ENCODE peak calls at places on chromosome 11, in ten cellular contexts. L is MM.1S, C is bronchial epithelial cell, O is fibroblast of mammary gland, D is cardiac fibroblast, A is lower leg skin, Q is pancreas, Y is kidney, J is colonic mucosa, K is cardiac muscle cell. F is an unnamed sample.

GRCh38 chr11:13260196-13260962 is 17.2 kb upstream of the BMAL1 start:
- DNase-seq in L (no peak), C (peak), O (peak), D (peak), A (peak), Q (no peak), Y (no peak), J (no peak), K (no peak), F (no peak)

GRCh38 chr11:4455439-4455838 is 6.3 kb downstream of the OR52K2 start:
- DNase-seq in L (no peak), C (no peak), O (no peak), D (no peak), A (peak), Q (peak), Y (no peak), J (no peak), K (no peak), F (no peak)

GRCh38 chr11:62879554-62879953 is 1.1 kb upstream of the SLC3A2 start:
- DNase-seq in L (no peak), C (no peak), O (peak), D (no peak), A (peak), Q (no peak), Y (no peak), J (no peak), K (peak), F (peak)

GRCh38 chr11:57779275-57779674 is 17.7 kb downstream of the CTNND1 start:
- DNase-seq in L (no peak), C (peak), O (no peak), D (peak), A (no peak), Q (peak), Y (no peak), J (no peak), K (peak), F (peak)

GRCh38 chr11:92286718-92287117 is 62.1 kb downstream of the FAT3 start:
- DNase-seq in L (no peak), C (no peak), O (no peak), D (no peak), A (no peak), Q (no peak), Y (no peak), J (no peak), K (no peak), F (no peak)

GRCh38 chr11:123183391-123184099 is 11.5 kb downstream of the CLMP start:
- DNase-seq in L (no peak), C (peak), O (peak), D (peak), A (no peak), Q (no peak), Y (no peak), J (no peak), K (no peak), F (peak)

GRCh38 chr11:121578216-121579063 is 125.7 kb upstream of the SORL1-AS1 start:
- DNase-seq in L (no peak), C (no peak), O (peak), D (no peak), A (no peak), Q (no peak), Y (no peak), J (no peak), K (peak), F (peak)

GRCh38 chr11:35215945-35216344 is 77.0 kb downstream of the CD44 start:
- DNase-seq in L (no peak), C (no peak), O (no peak), D (no peak), A (no peak), Q (no peak), Y (no peak), J (no peak), K (no peak), F (no peak)

GRCh38 chr11:46119352-46120216 is 1.7 kb downstream of the PHF21A start:
- DNase-seq in L (peak), C (peak), O (peak), D (peak), A (peak), Q (peak), Y (peak), J (peak), K (peak), F (peak)

GRCh38 chr11:33195391-33196190 is 34.3 kb upstream of the CSTF3 start:
- DNase-seq in L (no peak), C (peak), O (peak), D (peak), A (no peak), Q (no peak), Y (no peak), J (no peak), K (peak), F (peak)

GRCh38 chr11:63939351-63939920 is 634 bp downstream of the NAA40 start:
- DNase-seq in L (peak), C (no peak), O (no peak), D (peak), A (no peak), Q (peak), Y (no peak), J (peak), K (peak), F (peak)

GRCh38 chr11:45500457-45500856 is 165.0 kb downstream of the CHST1 start:
- DNase-seq in L (no peak), C (no peak), O (no peak), D (peak), A (no peak), Q (no peak), Y (no peak), J (no peak), K (peak), F (peak)

GRCh38 chr11:125552927-125553326 is 16.4 kb upstream of the EI24 start:
- DNase-seq in L (no peak), C (no peak), O (no peak), D (no peak), A (no peak), Q (no peak), Y (no peak), J (no peak), K (no peak), F (no peak)

GRCh38 chr11:68373810-68374501 is 61.6 kb downstream of the LRP5 start:
- DNase-seq in L (no peak), C (no peak), O (peak), D (peak), A (no peak), Q (no peak), Y (peak), J (peak), K (peak), F (peak)

GRCh38 chr11:5380740-5381342 is 2.8 kb upstream of the OR51M1 start:
- DNase-seq in L (peak), C (peak), O (peak), D (peak), A (no peak), Q (no peak), Y (no peak), J (peak), K (peak), F (peak)

GRCh38 chr11:128208329-128209220 is 378.8 kb downstream of the ETS1 start:
- DNase-seq in L (no peak), C (peak), O (peak), D (peak), A (peak), Q (peak), Y (no peak), J (no peak), K (peak), F (peak)

GRCh38 chr11:119375629-119376196 is 5.8 kb downstream of the USP2 start:
- DNase-seq in L (no peak), C (no peak), O (peak), D (peak), A (peak), Q (no peak), Y (peak), J (peak), K (peak), F (peak)

GRCh38 chr11:10731064-10731680 is 19.9 kb upstream of the CTR9 start:
- DNase-seq in L (no peak), C (no peak), O (no peak), D (no peak), A (no peak), Q (no peak), Y (no peak), J (no peak), K (peak), F (no peak)

GRCh38 chr11:69841859-69842698 is 22.9 kb upstream of the FGF3 start:
- DNase-seq in L (peak), C (no peak), O (peak), D (peak), A (no peak), Q (no peak), Y (peak), J (peak), K (peak), F (peak)

GRCh38 chr11:111917312-111917711 is 1.4 kb upstream of the C11orf52 start:
- DNase-seq in L (no peak), C (no peak), O (no peak), D (no peak), A (no peak), Q (no peak), Y (no peak), J (no peak), K (no peak), F (no peak)

GRCh38 chr11:45185228-45185729 is 38.8 kb downstream of the PRDM11 start:
- DNase-seq in L (no peak), C (no peak), O (no peak), D (no peak), A (no peak), Q (no peak), Y (no peak), J (no peak), K (no peak), F (no peak)

GRCh38 chr11:128095459-128096096 is 491.8 kb downstream of the ETS1 start:
- DNase-seq in L (no peak), C (peak), O (peak), D (peak), A (no peak), Q (no peak), Y (no peak), J (no peak), K (peak), F (peak)

GRCh38 chr11:134361241-134361640 is 29.5 kb downstream of the GLB1L2 start:
- DNase-seq in L (no peak), C (no peak), O (no peak), D (no peak), A (no peak), Q (no peak), Y (peak), J (no peak), K (no peak), F (no peak)

GRCh38 chr11:70503201-70503877 is 105.0 kb downstream of the CTTN start:
- DNase-seq in L (no peak), C (no peak), O (no peak), D (no peak), A (no peak), Q (no peak), Y (peak), J (no peak), K (no peak), F (no peak)

GRCh38 chr11:68364581-68364980 is 52.2 kb downstream of the LRP5 start:
- DNase-seq in L (no peak), C (no peak), O (no peak), D (no peak), A (no peak), Q (no peak), Y (no peak), J (no peak), K (no peak), F (no peak)

GRCh38 chr11:61575886-61576516 is 4.9 kb downstream of the SYT7 start:
- DNase-seq in L (no peak), C (no peak), O (no peak), D (no peak), A (no peak), Q (no peak), Y (no peak), J (no peak), K (no peak), F (no peak)
- TF ChIP-seq CTCF in L (no peak), C (no peak), O (no peak), D (no peak), A (no peak), Q (no peak), Y (no peak), J (no peak), K (no peak), F (no peak)

DNA sequence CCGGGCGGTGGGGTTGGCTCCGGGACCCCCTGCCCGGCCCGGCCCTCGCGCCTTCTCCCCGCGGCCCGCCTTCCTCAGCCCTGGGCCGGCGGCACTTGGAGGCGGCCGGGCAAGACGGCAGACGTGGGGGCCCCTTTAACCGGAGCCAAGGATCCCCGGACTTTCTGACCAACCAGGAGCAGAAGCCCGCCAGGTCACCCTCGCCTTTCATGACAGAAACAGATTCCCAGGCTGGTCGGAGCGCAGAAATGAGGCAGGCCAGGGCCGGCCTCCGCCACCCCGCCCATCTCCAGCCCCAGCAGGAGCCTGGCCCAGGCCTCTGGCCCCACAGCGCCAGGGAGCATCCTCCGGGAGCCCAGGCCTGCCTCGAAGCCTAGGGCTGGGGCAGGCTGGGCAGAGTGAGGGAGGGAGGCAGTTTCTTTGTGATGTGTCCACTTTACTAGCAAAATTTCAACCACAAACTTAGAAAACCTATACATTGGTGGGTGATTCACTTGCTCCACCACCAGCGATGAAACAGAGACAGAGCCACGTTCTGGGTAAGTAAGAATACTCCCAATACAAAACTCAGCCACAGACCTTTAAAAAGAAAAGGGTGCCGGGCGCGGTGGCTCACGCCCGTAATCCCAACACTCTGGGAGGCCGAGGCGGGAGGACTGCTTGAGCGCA is 22.5 kb downstream of the CDKN1C start:
- DNase-seq in L (no peak), C (no peak), O (no peak), D (no peak), A (no peak), Q (no peak), Y (no peak), J (no peak), K (no peak), F (no peak)
- H3K4me3 ChIP-seq in L (no peak), C (no peak), O (no peak), D (no peak), A (no peak), Q (peak), Y (no peak), J (no peak), K (peak), F (no peak)

GRCh38 chr11:95230054-95231034 is 658 bp downstream of the SESN3 start:
- DNase-seq in L (peak), C (peak), O (peak), D (peak), A (peak), Q (peak), Y (peak), J (peak), K (peak), F (peak)

GRCh38 chr11:95229199-95230053 is 1.6 kb downstream of the SESN3 start:
- DNase-seq in L (peak), C (peak), O (peak), D (peak), A (peak), Q (peak), Y (no peak), J (peak), K (peak), F (peak)

GRCh38 chr11:95231126-95231880 is at the start of gene SESN3:
- DNase-seq in L (peak), C (peak), O (peak), D (peak), A (peak), Q (peak), Y (peak), J (peak), K (peak), F (peak)

GRCh38 chr11:95232666-95233065 is 1.7 kb upstream of the SESN3 start:
- DNase-seq in L (peak), C (no peak), O (no peak), D (no peak), A (no peak), Q (no peak), Y (no peak), J (no peak), K (no peak), F (no peak)

GRCh38 chr11:95231881-95232605 is 1.0 kb upstream of the SESN3 start:
- DNase-seq in L (peak), C (peak), O (peak), D (peak), A (peak), Q (peak), Y (peak), J (peak), K (peak), F (peak)
- TF ChIP-seq CTCF in L (no peak), C (no peak), O (no peak), D (no peak), A (no peak), Q (no peak), Y (no peak), J (no peak), K (no peak), F (peak)

DNA sequence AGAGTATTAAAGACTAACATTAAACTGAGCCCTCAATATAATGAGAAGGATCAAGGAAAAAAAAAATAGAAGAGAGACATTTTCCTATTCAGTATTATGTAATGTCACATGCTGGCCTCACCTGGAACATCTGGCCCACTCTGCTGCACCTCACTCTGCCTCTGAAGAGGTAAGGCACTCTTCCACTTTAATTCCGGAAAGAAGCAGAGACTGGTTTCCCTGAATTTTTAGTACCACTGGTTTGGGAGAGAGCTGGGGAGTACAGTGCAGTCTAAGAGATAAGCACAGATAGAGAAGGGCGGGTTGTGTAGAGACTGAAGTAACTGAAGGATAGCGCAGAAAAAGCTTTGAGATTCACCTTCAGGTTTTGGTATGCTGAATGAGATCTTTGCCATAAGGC is 178.7 kb downstream of the SOX6 start:
- DNase-seq in L (no peak), C (no peak), O (no peak), D (no peak), A (no peak), Q (no peak), Y (no peak), J (no peak), K (no peak), F (no peak)
- H3K4me3 ChIP-seq in L (no peak), C (no peak), O (no peak), D (no peak), A (no peak), Q (no peak), Y (no peak), J (no peak), K (no peak), F (no peak)

GRCh38 chr11:114034956-114035355 is 24.6 kb upstream of the ZBTB16 start:
- DNase-seq in L (no peak), C (no peak), O (no peak), D (no peak), A (no peak), Q (no peak), Y (no peak), J (no peak), K (no peak), F (no peak)

GRCh38 chr11:114033572-114033971 is 25.9 kb upstream of the ZBTB16 start:
- DNase-seq in L (no peak), C (no peak), O (no peak), D (no peak), A (no peak), Q (no peak), Y (no peak), J (no peak), K (no peak), F (no peak)

GRCh38 chr11:114039551-114039950 is 20.0 kb upstream of the ZBTB16 start:
- DNase-seq in L (no peak), C (no peak), O (peak), D (no peak), A (no peak), Q (no peak), Y (no peak), J (no peak), K (no peak), F (peak)

GRCh38 chr11:114036156-114036811 is 23.2 kb upstream of the ZBTB16 start:
- DNase-seq in L (peak), C (peak), O (peak), D (peak), A (peak), Q (peak), Y (peak), J (peak), K (peak), F (peak)

GRCh38 chr11:114036958-114037357 is 22.6 kb upstream of the ZBTB16 start:
- DNase-seq in L (no peak), C (no peak), O (no peak), D (no peak), A (no peak), Q (no peak), Y (no peak), J (no peak), K (no peak), F (peak)
- TF ChIP-seq CTCF in L (no peak), C (no peak), O (no peak), D (no peak), A (no peak), Q (no peak), Y (no peak), J (no peak), K (no peak), F (no peak)

GRCh38 chr11:118223576-118223975 is 1.2 kb downstream of the JAML start:
- DNase-seq in L (no peak), C (no peak), O (no peak), D (no peak), A (no peak), Q (no peak), Y (no peak), J (no peak), K (no peak), F (no peak)
- H3K4me3 ChIP-seq in L (no peak), C (no peak), O (no peak), D (no peak), A (no peak), Q (peak), Y (no peak), J (peak), K (no peak), F (no peak)

GRCh38 chr11:27839226-27839913 is 139.1 kb upstream of the BDNF start:
- DNase-seq in L (peak), C (peak), O (peak), D (peak), A (no peak), Q (no peak), Y (no peak), J (no peak), K (peak), F (peak)
- TF ChIP-seq CTCF in L (peak), C (peak), O (peak), D (peak), A (no peak), Q (peak), Y (peak), J (no peak), K (peak), F (peak)

GRCh38 chr11:72245232-72245816 is 1.3 kb upstream of the PHOX2A start:
- DNase-seq in L (no peak), C (no peak), O (no peak), D (no peak), A (no peak), Q (no peak), Y (no peak), J (no peak), K (no peak), F (no peak)

GRCh38 chr11:72242141-72242540 is 1.8 kb downstream of the PHOX2A start:
- DNase-seq in L (no peak), C (no peak), O (no peak), D (no peak), A (no peak), Q (no peak), Y (no peak), J (no peak), K (no peak), F (no peak)

GRCh38 chr11:72244317-72245231 is 598 bp upstream of the PHOX2A start:
- DNase-seq in L (no peak), C (no peak), O (no peak), D (no peak), A (no peak), Q (no peak), Y (no peak), J (no peak), K (no peak), F (no peak)

GRCh38 chr11:72243173-72243566 is 806 bp downstream of the PHOX2A start:
- DNase-seq in L (no peak), C (no peak), O (no peak), D (no peak), A (no peak), Q (no peak), Y (no peak), J (no peak), K (no peak), F (no peak)

DNA sequence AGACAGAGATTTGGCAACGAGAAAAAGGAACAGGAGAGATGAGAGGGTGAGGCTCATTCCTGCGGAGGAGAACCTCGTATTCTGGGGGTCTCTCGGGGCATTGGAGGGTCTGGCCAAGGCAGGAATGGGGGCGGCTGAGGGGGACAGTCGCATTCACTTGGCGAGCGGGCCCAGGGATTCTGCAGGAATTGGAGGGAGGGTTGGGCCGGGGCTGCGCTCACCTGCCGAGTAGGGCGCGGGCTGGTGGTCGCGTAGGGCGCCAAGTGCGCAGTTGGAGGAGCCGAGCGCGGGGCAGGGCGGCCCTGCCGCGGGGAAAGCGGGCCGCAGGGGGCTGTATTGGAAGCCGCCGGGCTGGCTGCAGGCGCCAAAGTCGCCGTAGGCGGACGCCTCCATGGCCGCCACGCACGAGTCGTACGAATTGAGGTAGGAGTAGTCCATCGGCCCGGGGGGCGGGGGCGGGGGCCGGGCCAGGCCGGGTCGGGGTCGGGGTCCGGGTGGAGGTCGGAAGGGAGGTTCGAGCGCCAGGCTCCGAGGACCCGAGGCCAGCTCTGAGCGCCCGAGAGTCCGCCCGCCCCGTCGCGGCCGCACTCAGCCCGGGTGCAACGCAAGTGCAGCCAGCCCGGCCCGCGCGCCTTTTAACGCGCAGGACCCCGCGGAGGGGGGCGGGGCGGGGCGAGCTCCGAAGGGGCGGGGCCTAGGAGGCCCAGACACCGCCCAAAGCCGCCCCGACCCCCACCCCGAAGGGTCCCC is at the start of gene PHOX2A:
- DNase-seq in L (no peak), C (no peak), O (no peak), D (no peak), A (no peak), Q (no peak), Y (peak), J (no peak), K (no peak), F (no peak)
- H3K4me3 ChIP-seq in L (no peak), C (no peak), O (no peak), D (no peak), A (no peak), Q (no peak), Y (no peak), J (no peak), K (peak), F (no peak)

F was measured in choroid plexus epithelial cell.